ENCODE peak calls at places on chromosomes 4 and X, in nine cellular contexts. One of them, this sample, is unnamed.

GRCh38 chrX:1385824-1386223 is 6.1 kb downstream of the SLC25A6 start:
- DNase-seq in uterus: no peak
- DNase-seq in HL-60: no peak
- DNase-seq in colonic mucosa: no peak
- DNase-seq in thyroid gland: no peak
- DNase-seq in AG04450: no peak
- DNase-seq in HCT116: no peak
- DNase-seq in CD4-positive, alpha-beta T cell: no peak
- DNase-seq in mammary epithelial cell: no peak
- DNase-seq in this sample: no peak

GRCh38 chr4:172952052-172952451 is 216.6 kb upstream of the GALNT7 start:
- DNase-seq in uterus: no peak
- DNase-seq in HL-60: no peak
- DNase-seq in colonic mucosa: no peak
- DNase-seq in thyroid gland: no peak
- DNase-seq in AG04450: no peak
- DNase-seq in HCT116: no peak
- DNase-seq in CD4-positive, alpha-beta T cell: no peak
- DNase-seq in mammary epithelial cell: no peak
- DNase-seq in this sample: no peak

GRCh38 chr4:153413827-153414226 is 52.3 kb upstream of the TMEM131L start:
- DNase-seq in uterus: no peak
- DNase-seq in HL-60: no peak
- DNase-seq in colonic mucosa: no peak
- DNase-seq in thyroid gland: no peak
- DNase-seq in AG04450: no peak
- DNase-seq in HCT116: no peak
- DNase-seq in CD4-positive, alpha-beta T cell: no peak
- DNase-seq in mammary epithelial cell: no peak
- DNase-seq in this sample: no peak

GRCh38 chr4:5385741-5386251 is 322.6 kb downstream of the EVC2 start:
- DNase-seq in uterus: no peak
- DNase-seq in HL-60: no peak
- DNase-seq in colonic mucosa: peak
- DNase-seq in thyroid gland: no peak
- DNase-seq in AG04450: no peak
- DNase-seq in HCT116: no peak
- DNase-seq in CD4-positive, alpha-beta T cell: no peak
- DNase-seq in mammary epithelial cell: no peak
- DNase-seq in this sample: no peak

GRCh38 chrX:53236025-53236679 is 11.1 kb upstream of the KDM5C start:
- DNase-seq in uterus: no peak
- DNase-seq in HL-60: no peak
- DNase-seq in colonic mucosa: no peak
- DNase-seq in thyroid gland: no peak
- DNase-seq in AG04450: no peak
- DNase-seq in HCT116: no peak
- DNase-seq in CD4-positive, alpha-beta T cell: no peak
- DNase-seq in mammary epithelial cell: no peak
- DNase-seq in this sample: no peak

GRCh38 chr4:6808259-6808658 is 25.7 kb downstream of the KIAA0232 start:
- DNase-seq in uterus: no peak
- DNase-seq in HL-60: no peak
- DNase-seq in colonic mucosa: no peak
- DNase-seq in thyroid gland: no peak
- DNase-seq in AG04450: no peak
- DNase-seq in HCT116: no peak
- DNase-seq in CD4-positive, alpha-beta T cell: no peak
- DNase-seq in mammary epithelial cell: no peak
- DNase-seq in this sample: no peak

GRCh38 chr4:7828926-7829325 is 110.7 kb downstream of the AFAP1 start:
- DNase-seq in uterus: no peak
- DNase-seq in HL-60: no peak
- DNase-seq in colonic mucosa: no peak
- DNase-seq in thyroid gland: no peak
- DNase-seq in AG04450: no peak
- DNase-seq in HCT116: no peak
- DNase-seq in CD4-positive, alpha-beta T cell: no peak
- DNase-seq in mammary epithelial cell: peak
- DNase-seq in this sample: no peak

GRCh38 chr4:122015203-122015602 is 63.3 kb upstream of the TRPC3 start:
- DNase-seq in uterus: no peak
- DNase-seq in HL-60: no peak
- DNase-seq in colonic mucosa: no peak
- DNase-seq in thyroid gland: no peak
- DNase-seq in AG04450: no peak
- DNase-seq in HCT116: no peak
- DNase-seq in CD4-positive, alpha-beta T cell: no peak
- DNase-seq in mammary epithelial cell: no peak
- DNase-seq in this sample: no peak

GRCh38 chr4:56870927-56871326 is 36.8 kb upstream of the REST start:
- DNase-seq in uterus: no peak
- DNase-seq in HL-60: no peak
- DNase-seq in colonic mucosa: no peak
- DNase-seq in thyroid gland: no peak
- DNase-seq in AG04450: peak
- DNase-seq in HCT116: no peak
- DNase-seq in CD4-positive, alpha-beta T cell: no peak
- DNase-seq in mammary epithelial cell: no peak
- DNase-seq in this sample: no peak

GRCh38 chrX:14675500-14675899 is 146.2 kb downstream of the GLRA2 start:
- DNase-seq in uterus: no peak
- DNase-seq in HL-60: no peak
- DNase-seq in colonic mucosa: no peak
- DNase-seq in thyroid gland: no peak
- DNase-seq in AG04450: no peak
- DNase-seq in HCT116: no peak
- DNase-seq in CD4-positive, alpha-beta T cell: no peak
- DNase-seq in mammary epithelial cell: no peak
- DNase-seq in this sample: no peak

GRCh38 chr4:129822708-129823504 is 727.0 kb downstream of the C4orf33 start:
- DNase-seq in uterus: no peak
- DNase-seq in HL-60: no peak
- DNase-seq in colonic mucosa: no peak
- DNase-seq in thyroid gland: no peak
- DNase-seq in AG04450: no peak
- DNase-seq in HCT116: peak
- DNase-seq in CD4-positive, alpha-beta T cell: no peak
- DNase-seq in mammary epithelial cell: no peak
- DNase-seq in this sample: peak

GRCh38 chr4:78601013-78601412 is 49.4 kb downstream of the ANXA3 start:
- DNase-seq in uterus: peak
- DNase-seq in HL-60: no peak
- DNase-seq in colonic mucosa: no peak
- DNase-seq in thyroid gland: no peak
- DNase-seq in AG04450: no peak
- DNase-seq in HCT116: no peak
- DNase-seq in CD4-positive, alpha-beta T cell: no peak
- DNase-seq in mammary epithelial cell: peak
- DNase-seq in this sample: no peak

GRCh38 chrX:108034725-108035124 is 10.1 kb upstream of the VSIG1 start:
- DNase-seq in uterus: no peak
- DNase-seq in HL-60: no peak
- DNase-seq in colonic mucosa: no peak
- DNase-seq in thyroid gland: no peak
- DNase-seq in AG04450: no peak
- DNase-seq in HCT116: no peak
- DNase-seq in CD4-positive, alpha-beta T cell: no peak
- DNase-seq in mammary epithelial cell: no peak
- DNase-seq in this sample: no peak

GRCh38 chrX:23742174-23742692 is 843 bp downstream of the ACOT9 start:
- DNase-seq in uterus: peak
- DNase-seq in HL-60: no peak
- DNase-seq in colonic mucosa: peak
- DNase-seq in thyroid gland: peak
- DNase-seq in AG04450: no peak
- DNase-seq in HCT116: no peak
- DNase-seq in CD4-positive, alpha-beta T cell: no peak
- DNase-seq in mammary epithelial cell: peak
- DNase-seq in this sample: no peak

GRCh38 chr4:11497212-11497806 is 68.6 kb upstream of the HS3ST1 start:
- DNase-seq in uterus: no peak
- DNase-seq in HL-60: peak
- DNase-seq in colonic mucosa: peak
- DNase-seq in thyroid gland: no peak
- DNase-seq in AG04450: no peak
- DNase-seq in HCT116: no peak
- DNase-seq in CD4-positive, alpha-beta T cell: no peak
- DNase-seq in mammary epithelial cell: peak
- DNase-seq in this sample: no peak

GRCh38 chr4:106569151-106570029 is 200.8 kb upstream of the GIMD1 start:
- DNase-seq in uterus: no peak
- DNase-seq in HL-60: no peak
- DNase-seq in colonic mucosa: no peak
- DNase-seq in thyroid gland: no peak
- DNase-seq in AG04450: no peak
- DNase-seq in HCT116: no peak
- DNase-seq in CD4-positive, alpha-beta T cell: no peak
- DNase-seq in mammary epithelial cell: no peak
- DNase-seq in this sample: no peak

GRCh38 chrX:130385520-130385919 is at the start of gene GPR119:
- DNase-seq in uterus: no peak
- DNase-seq in HL-60: no peak
- DNase-seq in colonic mucosa: no peak
- DNase-seq in thyroid gland: no peak
- DNase-seq in AG04450: no peak
- DNase-seq in HCT116: no peak
- DNase-seq in CD4-positive, alpha-beta T cell: no peak
- DNase-seq in mammary epithelial cell: no peak
- DNase-seq in this sample: no peak

GRCh38 chr4:160038560-160038959 is 935.7 kb downstream of the RAPGEF2 start:
- DNase-seq in uterus: no peak
- DNase-seq in HL-60: no peak
- DNase-seq in colonic mucosa: no peak
- DNase-seq in thyroid gland: no peak
- DNase-seq in AG04450: no peak
- DNase-seq in HCT116: no peak
- DNase-seq in CD4-positive, alpha-beta T cell: no peak
- DNase-seq in mammary epithelial cell: peak
- DNase-seq in this sample: no peak

GRCh38 chr4:168633071-168633470 is 136.2 kb downstream of the PALLD start:
- DNase-seq in uterus: no peak
- DNase-seq in HL-60: no peak
- DNase-seq in colonic mucosa: no peak
- DNase-seq in thyroid gland: no peak
- DNase-seq in AG04450: no peak
- DNase-seq in HCT116: no peak
- DNase-seq in CD4-positive, alpha-beta T cell: no peak
- DNase-seq in mammary epithelial cell: no peak
- DNase-seq in this sample: no peak
- H3K27ac ChIP-seq in uterus: peak
- H3K27ac ChIP-seq in HL-60: no peak
- H3K27ac ChIP-seq in colonic mucosa: no peak
- H3K27ac ChIP-seq in thyroid gland: peak
- H3K27ac ChIP-seq in AG04450: no peak
- H3K27ac ChIP-seq in HCT116: peak
- H3K27ac ChIP-seq in CD4-positive, alpha-beta T cell: no peak
- H3K27ac ChIP-seq in mammary epithelial cell: no peak
- H3K27ac ChIP-seq in this sample: no peak

DNA sequence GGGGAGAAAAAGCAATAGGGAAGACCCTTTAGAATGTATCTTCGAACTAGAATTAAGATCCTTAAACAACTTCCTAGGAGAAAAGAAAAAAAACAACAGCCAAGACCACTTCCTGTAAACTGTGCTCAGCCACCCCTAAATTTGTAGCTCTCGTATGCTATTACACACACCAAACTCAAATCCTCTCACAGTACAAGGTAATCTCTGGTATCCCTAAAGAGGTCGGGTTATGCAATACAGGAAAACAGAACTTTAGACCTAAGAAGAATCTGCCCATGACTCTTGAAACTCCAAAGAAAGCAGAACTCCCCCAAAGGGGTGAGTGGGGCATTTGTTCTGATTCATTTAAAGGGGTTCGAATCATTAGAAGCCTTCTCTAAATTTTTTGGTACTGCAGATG is 170.9 kb upstream of the CASK start:
- DNase-seq in uterus: no peak
- DNase-seq in HL-60: no peak
- DNase-seq in colonic mucosa: no peak
- DNase-seq in thyroid gland: no peak
- DNase-seq in AG04450: no peak
- DNase-seq in HCT116: no peak
- DNase-seq in CD4-positive, alpha-beta T cell: no peak
- DNase-seq in mammary epithelial cell: no peak
- DNase-seq in this sample: no peak
- H3K27ac ChIP-seq in uterus: no peak
- H3K27ac ChIP-seq in HL-60: no peak
- H3K27ac ChIP-seq in colonic mucosa: no peak
- H3K27ac ChIP-seq in thyroid gland: no peak
- H3K27ac ChIP-seq in AG04450: no peak
- H3K27ac ChIP-seq in HCT116: no peak
- H3K27ac ChIP-seq in CD4-positive, alpha-beta T cell: no peak
- H3K27ac ChIP-seq in mammary epithelial cell: no peak
- H3K27ac ChIP-seq in this sample: no peak

DNA sequence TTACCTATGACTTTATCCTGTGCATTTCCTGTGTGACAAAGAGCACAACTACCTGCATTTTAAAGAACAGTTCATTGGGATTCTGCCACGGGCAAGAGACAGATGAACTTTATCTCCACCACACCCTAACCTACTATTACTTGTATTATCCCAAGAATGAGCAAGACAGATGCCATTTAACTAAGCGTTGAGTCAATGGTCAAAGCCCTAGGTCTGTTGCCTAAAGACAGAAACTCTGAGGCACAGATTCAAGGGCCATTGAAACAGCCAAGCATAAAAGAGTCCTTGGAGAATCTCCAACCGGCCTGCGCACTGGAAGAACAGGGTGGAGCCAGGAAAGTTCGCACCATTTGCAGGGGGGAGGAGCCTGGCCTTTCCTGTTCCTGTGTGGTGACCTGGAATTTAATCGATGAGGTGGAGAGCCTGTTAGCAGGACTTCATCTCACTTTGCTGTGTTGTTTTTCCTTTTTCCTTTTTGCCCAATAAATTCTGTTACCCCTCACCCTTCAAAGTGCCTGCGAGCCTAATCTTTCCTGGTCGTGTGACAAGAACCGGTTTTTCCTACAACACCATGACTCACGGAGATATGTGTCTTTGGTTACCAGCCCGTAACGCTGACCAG is 146.4 kb upstream of the DIAPH2 start:
- DNase-seq in uterus: no peak
- DNase-seq in HL-60: no peak
- DNase-seq in colonic mucosa: peak
- DNase-seq in thyroid gland: no peak
- DNase-seq in AG04450: no peak
- DNase-seq in HCT116: no peak
- DNase-seq in CD4-positive, alpha-beta T cell: no peak
- DNase-seq in mammary epithelial cell: peak
- DNase-seq in this sample: no peak
- H3K27ac ChIP-seq in uterus: no peak
- H3K27ac ChIP-seq in HL-60: no peak
- H3K27ac ChIP-seq in colonic mucosa: peak
- H3K27ac ChIP-seq in thyroid gland: no peak
- H3K27ac ChIP-seq in AG04450: no peak
- H3K27ac ChIP-seq in HCT116: no peak
- H3K27ac ChIP-seq in CD4-positive, alpha-beta T cell: no peak
- H3K27ac ChIP-seq in mammary epithelial cell: no peak
- H3K27ac ChIP-seq in this sample: no peak

DNA sequence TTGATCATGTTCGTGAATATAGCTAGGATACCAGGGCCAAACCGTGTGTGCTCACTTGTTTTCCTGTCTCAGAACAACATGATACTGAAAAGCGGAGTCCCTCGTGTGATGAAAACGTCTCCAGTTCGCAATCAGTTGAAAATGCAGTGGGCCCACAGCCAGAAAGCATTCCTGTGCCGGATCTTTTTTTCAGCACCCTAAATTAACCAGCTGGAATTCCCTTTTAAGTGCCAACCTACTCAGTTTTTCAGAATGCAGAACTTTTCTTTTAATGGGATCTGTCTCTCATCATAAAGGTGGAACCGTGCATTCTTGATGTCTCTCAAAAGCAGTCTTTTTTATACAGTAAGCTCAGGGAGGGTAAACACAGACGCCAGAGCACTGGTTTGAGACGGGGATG is 130.8 kb upstream of the FRG1 start:
- DNase-seq in uterus: no peak
- DNase-seq in HL-60: no peak
- DNase-seq in colonic mucosa: no peak
- DNase-seq in thyroid gland: no peak
- DNase-seq in AG04450: no peak
- DNase-seq in HCT116: no peak
- DNase-seq in CD4-positive, alpha-beta T cell: no peak
- DNase-seq in mammary epithelial cell: no peak
- DNase-seq in this sample: no peak
- H3K27ac ChIP-seq in uterus: no peak
- H3K27ac ChIP-seq in HL-60: no peak
- H3K27ac ChIP-seq in colonic mucosa: no peak
- H3K27ac ChIP-seq in thyroid gland: no peak
- H3K27ac ChIP-seq in AG04450: no peak
- H3K27ac ChIP-seq in HCT116: no peak
- H3K27ac ChIP-seq in CD4-positive, alpha-beta T cell: no peak
- H3K27ac ChIP-seq in mammary epithelial cell: no peak
- H3K27ac ChIP-seq in this sample: no peak